ENCODE peak calls at places on chromosome 14, in six cellular contexts. V is tibial nerve, P is DND-41, M is heart right ventricle, J is fibroblast of mammary gland, Z is upper lobe of right lung. H is an unnamed sample.

GRCh38 chr14:72404106-72404774 is 472.0 kb downstream of the RGS6 start:
- DNase-seq in J (no peak), P (no peak), V (no peak), Z (no peak), M (no peak), H (no peak)

GRCh38 chr14:37594238-37594915 is 672 bp downstream of the FOXA1 start:
- DNase-seq in V (peak), P (no peak), M (no peak), J (peak), Z (peak), H (peak)

GRCh38 chr14:104765517-104765916 is 12.6 kb downstream of the SIVA1 start:
- DNase-seq in Z (no peak), M (no peak), P (no peak), J (no peak), V (no peak), H (no peak)

GRCh38 chr14:93150227-93151206 is 34.2 kb downstream of the MOAP1 start:
- DNase-seq in P (no peak), M (no peak), Z (no peak), J (no peak), V (peak), H (no peak)

GRCh38 chr14:59321184-59321952 is 132.9 kb downstream of the DAAM1 start:
- DNase-seq in Z (no peak), P (no peak), V (no peak), J (peak), M (no peak), H (no peak)

GRCh38 chr14:85579957-85580356 is 50.0 kb downstream of the FLRT2 start:
- DNase-seq in J (no peak), M (no peak), V (no peak), P (no peak), Z (no peak), H (no peak)

GRCh38 chr14:33799705-33800269 is 151.1 kb downstream of the EGLN3 start:
- DNase-seq in J (peak), Z (no peak), M (peak), V (no peak), P (no peak), H (no peak)

GRCh38 chr14:91374897-91375747 is 42.5 kb downstream of the CCDC88C start:
- DNase-seq in J (no peak), P (peak), V (no peak), Z (no peak), M (no peak), H (no peak)

GRCh38 chr14:71883094-71883493 is 49.1 kb upstream of the RGS6 start:
- DNase-seq in P (no peak), M (no peak), Z (no peak), V (no peak), J (no peak), H (no peak)

GRCh38 chr14:52299692-52300278 is 14.3 kb upstream of the PTGER2 start:
- DNase-seq in M (no peak), V (peak), Z (no peak), J (peak), P (peak), H (no peak)

GRCh38 chr14:92552066-92552465 is 38.5 kb downstream of the RIN3 start:
- DNase-seq in Z (no peak), P (no peak), V (no peak), J (no peak), M (no peak), H (peak)

GRCh38 chr14:50932592-50933500 is 11.4 kb downstream of the PYGL start:
- DNase-seq in P (no peak), M (no peak), J (no peak), V (no peak), Z (no peak), H (no peak)

GRCh38 chr14:50829472-50830043 is 1.4 kb downstream of the NIN start:
- DNase-seq in J (no peak), Z (no peak), V (no peak), M (no peak), P (no peak), H (peak)

GRCh38 chr14:99402283-99402648 is 78.4 kb downstream of the SETD3 start:
- DNase-seq in Z (no peak), J (no peak), P (no peak), V (no peak), M (no peak), H (no peak)

GRCh38 chr14:94290197-94290596 is 2.9 kb downstream of the SERPINA10 start:
- DNase-seq in P (no peak), V (no peak), Z (no peak), J (no peak), M (no peak), H (no peak)

GRCh38 chr14:37585971-37586759 is 8.9 kb downstream of the FOXA1 start:
- DNase-seq in M (no peak), J (no peak), Z (no peak), P (no peak), V (no peak), H (no peak)

GRCh38 chr14:81537193-81537592 is 3.5 kb upstream of the SEL1L start:
- DNase-seq in M (no peak), V (no peak), P (no peak), Z (no peak), J (no peak), H (no peak)

GRCh38 chr14:57974896-57975295 is 109.0 kb upstream of the SLC35F4 start:
- DNase-seq in V (no peak), J (no peak), M (no peak), Z (no peak), P (no peak), H (no peak)

GRCh38 chr14:102930753-102931579 is 8.5 kb downstream of the AMN start:
- DNase-seq in J (peak), V (no peak), P (no peak), M (no peak), Z (no peak), H (no peak)

GRCh38 chr14:31505411-31505810 is 17.6 kb upstream of the GPR33 start:
- DNase-seq in V (no peak), J (peak), Z (no peak), M (no peak), P (no peak), H (no peak)

GRCh38 chr14:20799955-20800544 is 2.6 kb downstream of the RNASE1 start:
- DNase-seq in Z (peak), V (peak), J (no peak), P (no peak), M (peak), H (no peak)

GRCh38 chr14:33596211-33597080 is 354.4 kb downstream of the EGLN3 start:
- DNase-seq in Z (no peak), V (no peak), M (no peak), P (no peak), J (no peak), H (no peak)

GRCh38 chr14:85566603-85567002 is 36.7 kb downstream of the FLRT2 start:
- DNase-seq in Z (no peak), M (no peak), J (peak), P (no peak), V (no peak), H (no peak)

GRCh38 chr14:69571879-69572633 is 2.6 kb downstream of the CCDC177 start:
- DNase-seq in P (no peak), M (no peak), V (no peak), Z (no peak), J (no peak), H (no peak)

GRCh38 chr14:75697918-75698317 is 36.9 kb downstream of the TTLL5 start:
- DNase-seq in V (no peak), J (no peak), P (no peak), M (no peak), Z (no peak), H (no peak)

GRCh38 chr14:105069554-105069886 is 4.3 kb upstream of the GPR132 start:
- DNase-seq in Z (no peak), J (no peak), V (no peak), M (no peak), P (no peak), H (no peak)

GRCh38 chr14:56708704-56709103 is 101.6 kb downstream of the OTX2 start:
- DNase-seq in P (no peak), J (no peak), V (no peak), Z (no peak), M (no peak), H (no peak)

DNA sequence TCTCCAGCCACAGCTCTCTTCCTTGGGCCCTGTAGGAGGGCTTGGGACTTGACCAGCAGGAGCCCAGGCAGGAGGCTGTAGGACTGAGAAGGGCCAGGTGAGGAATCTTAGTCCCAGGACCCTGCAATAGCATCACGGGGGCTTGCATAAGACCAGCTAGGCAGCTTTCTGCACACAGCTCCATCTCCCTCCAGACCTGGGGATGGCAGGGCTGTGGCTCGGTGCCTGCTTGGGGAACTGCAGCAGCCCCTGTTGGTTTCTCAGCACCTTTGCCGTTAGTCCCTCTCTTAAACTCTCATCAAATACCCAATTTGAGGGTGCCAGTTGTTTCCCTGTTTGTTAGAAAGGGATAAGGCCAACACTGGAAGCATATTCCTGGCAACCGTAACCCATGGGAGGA is 14.3 kb downstream of the DIO3 start:
- DNase-seq in J (no peak), V (no peak), P (no peak), M (no peak), Z (no peak), H (no peak)
- TF ChIP-seq CTCF in J (no peak), V (no peak), P (no peak), M (no peak), Z (no peak), H (no peak)

DNA sequence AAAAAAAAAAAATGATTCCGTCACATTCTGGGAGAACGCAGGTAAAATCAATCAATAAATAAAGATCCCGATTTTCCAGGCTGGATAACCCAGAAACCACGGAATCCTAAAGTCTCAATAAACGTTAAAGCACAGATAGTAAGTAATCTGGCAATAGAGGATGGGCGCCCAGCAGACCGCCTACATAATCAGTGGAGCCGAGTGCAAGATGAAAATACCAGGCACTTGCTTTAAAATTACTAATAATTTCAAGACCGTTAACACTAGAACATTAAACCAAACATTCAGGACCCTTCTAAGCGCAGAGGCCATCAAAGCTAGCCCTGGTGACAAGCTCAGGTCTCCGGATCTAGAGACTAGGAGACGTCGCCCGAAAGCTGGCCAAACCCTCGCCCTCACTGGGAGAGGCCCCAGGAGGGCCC is 1.2 kb upstream of the DCAF11 start:
- DNase-seq in J (no peak), M (no peak), V (no peak), P (no peak), Z (no peak), H (no peak)
- TF ChIP-seq CTCF in J (no peak), M (no peak), V (no peak), P (no peak), Z (no peak), H (no peak)

DNA sequence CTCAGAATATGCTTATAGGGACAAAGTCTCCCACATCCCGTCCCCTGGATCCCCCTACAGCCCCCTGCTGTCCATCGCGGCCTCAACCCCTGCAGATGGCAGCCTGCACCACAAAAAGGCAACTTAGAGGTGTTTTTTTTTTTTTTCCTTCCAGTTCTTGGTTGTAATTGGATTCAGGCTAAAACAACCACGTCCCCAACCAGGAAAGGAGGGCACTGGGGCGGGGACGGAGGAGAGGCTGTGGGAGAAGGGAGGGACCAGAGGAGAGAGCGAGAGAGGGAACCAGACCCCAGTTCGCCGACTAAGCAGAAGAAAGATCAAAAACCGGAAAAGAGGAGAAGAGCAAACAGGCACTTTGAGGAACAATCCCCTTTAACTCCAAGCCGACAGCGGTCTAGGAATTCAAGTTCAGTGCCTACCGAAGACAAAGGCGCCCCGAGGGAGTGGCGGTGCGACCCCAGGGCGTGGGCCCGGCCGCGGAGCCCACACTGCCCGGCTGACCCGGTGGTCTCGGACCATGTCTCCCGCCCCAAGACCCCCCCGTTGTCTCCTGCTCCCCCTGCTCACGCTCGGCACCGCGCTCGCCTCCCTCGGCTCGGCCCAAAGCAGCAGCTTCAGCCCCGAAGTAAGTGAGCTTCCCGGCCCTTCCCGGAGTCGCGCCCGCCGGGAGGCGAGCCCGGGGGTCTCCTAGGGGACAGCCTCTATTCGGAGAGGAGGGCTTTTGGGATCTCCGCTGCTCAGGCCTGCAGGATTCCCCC is at the start of gene MMP14:
- DNase-seq in P (no peak), Z (no peak), M (peak), J (peak), V (peak), H (no peak)
- TF ChIP-seq CTCF in P (no peak), Z (peak), M (peak), J (peak), V (peak), H (no peak)

DNA sequence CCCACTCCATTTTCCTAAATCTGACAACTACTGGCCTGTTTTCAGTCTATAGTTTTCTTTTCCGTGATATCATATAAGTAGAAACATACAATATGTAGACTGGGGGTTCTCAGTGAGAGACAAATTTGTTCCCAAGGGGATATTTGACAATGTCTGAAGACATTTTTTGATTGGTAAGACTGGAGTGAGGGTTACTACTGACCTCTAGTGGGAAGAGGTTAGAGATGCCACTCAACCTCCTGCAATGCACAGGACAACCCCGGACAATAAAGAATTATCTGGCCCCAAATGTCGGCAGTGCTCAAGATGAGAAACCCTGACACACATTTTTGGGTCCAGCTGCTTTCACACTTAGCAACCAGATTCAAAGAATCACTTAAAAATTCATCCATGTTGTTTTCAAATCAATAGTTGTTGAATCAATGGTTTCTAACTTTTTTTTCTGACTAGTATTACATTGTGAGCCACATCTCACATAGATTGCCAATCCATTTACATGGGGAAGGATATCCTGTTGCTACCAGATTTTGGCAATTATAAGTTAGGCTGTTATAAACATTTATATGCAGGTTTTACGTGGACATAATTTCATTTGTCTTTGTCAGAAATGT is 307.1 kb downstream of the RPL10L start:
- DNase-seq in Z (no peak), J (peak), M (no peak), V (no peak), P (no peak), H (peak)
- TF ChIP-seq CTCF in Z (peak), J (peak), M (no peak), V (peak), P (peak), H (no peak)

GRCh38 chr14:53963491-53964227 is 7.0 kb upstream of the BMP4 start:
- DNase-seq in M (peak), V (no peak), Z (peak), J (no peak), P (no peak), H (peak)
- TF ChIP-seq CTCF in M (peak), V (no peak), Z (peak), J (no peak), P (no peak), H (no peak)

GRCh38 chr14:106530423-106531107 is 1004.2 kb downstream of the TMEM121 start:
- DNase-seq in Z (no peak), M (no peak), J (no peak), P (peak), V (no peak), H (peak)
- TF ChIP-seq CTCF in Z (peak), M (no peak), J (no peak), P (peak), V (no peak), H (peak)

H was measured in activated CD8-positive, alpha-beta T cell treated with anti-CD3 and anti-CD28 coated beads for 36 hours.